ENCODE peak calls at places on chromosomes 7 and 10, in six cellular contexts. Q is heart left ventricle, A is kidney, C is ovary, E is neural progenitor cell, U is aorta. I is an unnamed sample.

GRCh38 chr10:52561322-52561721 is 211.3 kb downstream of the MBL2 start:
- DNase-seq in Q (no peak), C (no peak), U (no peak), A (no peak), E (no peak), I (no peak)

GRCh38 chr10:60384006-60384405 is 5.7 kb downstream of the ANK3 start:
- DNase-seq in Q (no peak), A (no peak), C (no peak), U (no peak), E (no peak), I (no peak)

GRCh38 chr7:82821037-82821436 is 341.6 kb downstream of the PCLO start:
- DNase-seq in A (no peak), Q (no peak), C (no peak), E (no peak), U (no peak), I (no peak)

GRCh38 chr7:50308301-50309129 is 4.0 kb downstream of the IKZF1 start:
- DNase-seq in C (no peak), U (no peak), A (no peak), E (peak; percentile 31), Q (no peak), I (no peak)

GRCh38 chr10:133441780-133442179 is 12.0 kb upstream of the SCART1 start:
- DNase-seq in A (peak; percentile 67), Q (peak; percentile 16), U (peak; percentile 64), C (no peak), E (no peak), I (no peak)

GRCh38 chr10:6050801-6051445 is 11.2 kb downstream of the IL2RA start:
- DNase-seq in E (no peak), C (peak; percentile 72), Q (peak; percentile 64), A (peak; percentile 88), U (peak; percentile 81), I (peak; percentile 82)

GRCh38 chr10:16436367-16436757 is 448 bp upstream of the PTER start:
- DNase-seq in E (no peak), C (no peak), A (no peak), U (no peak), Q (peak; percentile 42), I (no peak)

GRCh38 chr7:123673137-123673732 is 17.6 kb downstream of the LMOD2 start:
- DNase-seq in C (no peak), U (no peak), E (no peak), A (no peak), Q (no peak), I (no peak)

GRCh38 chr7:44547536-44548221 is 6.5 kb upstream of the NPC1L1 start:
- DNase-seq in Q (no peak), C (no peak), U (no peak), A (no peak), E (no peak), I (peak; percentile 41)

GRCh38 chr7:121504478-121504877 is 108.4 kb upstream of the FAM3C start:
- DNase-seq in Q (no peak), E (no peak), A (no peak), C (no peak), U (no peak), I (no peak)

GRCh38 chr7:157263156-157263555 is 73.6 kb upstream of the DNAJB6 start:
- DNase-seq in U (peak; percentile 65), E (no peak), Q (no peak), A (no peak), C (no peak), I (no peak)

GRCh38 chr7:746074-747061 is 19.3 kb upstream of the PRKAR1B start:
- DNase-seq in Q (no peak), E (no peak), C (peak; percentile 6), A (peak; percentile 70), U (peak; percentile 66), I (no peak)

GRCh38 chr7:129522088-129522970 is 20.0 kb downstream of the SMKR1 start:
- DNase-seq in C (no peak), A (peak; percentile 69), U (no peak), E (peak; percentile 55), Q (no peak), I (no peak)

GRCh38 chr10:76002262-76002854 is 570.9 kb downstream of the LRMDA start:
- DNase-seq in E (no peak), A (no peak), U (no peak), Q (no peak), C (no peak), I (no peak)

GRCh38 chr7:95871078-95871848 is 98.9 kb downstream of the DYNC1I1 start:
- DNase-seq in E (peak; percentile 72), C (peak; percentile 23), Q (no peak), U (no peak), A (no peak), I (no peak)

GRCh38 chr10:62903828-62904227 is 87.7 kb upstream of the EGR2 start:
- DNase-seq in Q (no peak), A (no peak), U (no peak), E (no peak), C (no peak), I (no peak)

GRCh38 chr10:99827906-99828305 is 45.5 kb downstream of the ABCC2 start:
- DNase-seq in C (no peak), U (no peak), Q (no peak), A (no peak), E (no peak), I (no peak)

GRCh38 chr10:42938351-42938750 is 138.5 kb upstream of the RET start:
- DNase-seq in E (no peak), U (peak; percentile 66), Q (no peak), A (peak; percentile 43), C (no peak), I (no peak)

DNA sequence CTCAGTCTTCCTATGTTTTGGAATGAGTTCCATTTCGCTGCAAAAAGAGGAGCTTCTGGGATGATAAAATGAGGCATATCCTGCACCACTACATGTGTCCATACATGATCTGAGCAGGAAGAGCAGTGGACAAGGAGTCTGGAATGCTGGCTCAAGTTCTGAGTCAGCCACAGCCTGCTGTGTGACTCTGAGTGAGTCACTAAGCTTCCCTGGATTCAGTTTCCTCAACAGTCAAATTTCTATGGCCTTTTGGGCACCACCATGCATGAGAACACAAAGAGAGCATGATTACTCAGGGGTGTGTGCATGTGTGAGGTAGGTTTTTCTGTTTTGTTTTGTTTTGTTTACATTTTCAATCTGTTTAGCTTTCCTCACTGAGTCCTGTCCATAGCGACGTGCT is 254.6 kb downstream of the ANKRD30A start:
- DNase-seq in C (no peak), E (no peak), U (no peak), Q (no peak), A (no peak), I (no peak)
- H3K9me3 ChIP-seq in C (no peaks in the 10 kb centered on the region), E (peaks cover 13% of the 10 kb centered on the region), U (no peaks in the 10 kb centered on the region), Q (no peaks in the 10 kb centered on the region), A (peaks cover 2% of the 10 kb centered on the region), I (no peaks in the 10 kb centered on the region)

GRCh38 chr10:123883921-123884320 is 7.7 kb downstream of the CPXM2 start:
- DNase-seq in C (no peak), A (no peak), E (no peak), U (no peak), Q (no peak), I (no peak)

GRCh38 chr10:123884907-123885381 is 6.7 kb downstream of the CPXM2 start:
- DNase-seq in A (peak; percentile 16), Q (no peak), U (no peak), E (no peak), C (no peak), I (no peak)

GRCh38 chr10:123882681-123883445 is 8.7 kb downstream of the CPXM2 start:
- DNase-seq in A (peak; percentile 58), E (no peak), U (no peak), Q (no peak), C (no peak), I (no peak)

GRCh38 chr10:123885406-123886164 is 6.0 kb downstream of the CPXM2 start:
- DNase-seq in E (no peak), C (no peak), A (peak; percentile 39), U (peak; percentile 92), Q (no peak), I (no peak)

GRCh38 chr10:123884351-123884906 is 7.2 kb downstream of the CPXM2 start:
- DNase-seq in E (no peak), Q (no peak), C (no peak), A (peak; percentile 13), U (no peak), I (no peak)
- H3K4me1 ChIP-seq in E (peaks cover 5% of the 10 kb centered on the region), Q (no peaks in the 10 kb centered on the region), C (no peaks in the 10 kb centered on the region), A (no peaks in the 10 kb centered on the region), U (peaks cover 3% of the 10 kb centered on the region), I (no peaks in the 10 kb centered on the region)

GRCh38 chr10:123526356-123527079 is 139.6 kb upstream of the GPR26 start:
- DNase-seq in E (no peak), U (no peak), C (no peak), A (no peak), Q (no peak), I (no peak)
- H3K9me3 ChIP-seq in E (no peaks in the 10 kb centered on the region), U (peaks cover 4% of the 10 kb centered on the region), C (no peaks in the 10 kb centered on the region), A (no peaks in the 10 kb centered on the region), Q (no peaks in the 10 kb centered on the region), I (no peaks in the 10 kb centered on the region)

GRCh38 chr7:131803861-131804260 is 247.4 kb upstream of the PODXL start:
- DNase-seq in A (no peak), Q (no peak), E (no peak), U (no peak), C (no peak), I (no peak)

GRCh38 chr7:131808736-131809135 is 252.3 kb upstream of the PODXL start:
- DNase-seq in C (no peak), E (no peak), Q (no peak), A (no peak), U (no peak), I (no peak)
- H3K4me1 ChIP-seq in C (no peaks in the 10 kb centered on the region), E (no peaks in the 10 kb centered on the region), Q (no peaks in the 10 kb centered on the region), A (no peaks in the 10 kb centered on the region), U (no peaks in the 10 kb centered on the region), I (no peaks in the 10 kb centered on the region)

GRCh38 chr7:114645451-114645850 is 230.8 kb downstream of the FOXP2 start:
- DNase-seq in Q (no peak), C (no peak), U (no peak), E (peak; percentile 30), A (no peak), I (no peak)
- H3K9me3 ChIP-seq in Q (no peaks in the 10 kb centered on the region), C (no peaks in the 10 kb centered on the region), U (no peaks in the 10 kb centered on the region), E (no peaks in the 10 kb centered on the region), A (no peaks in the 10 kb centered on the region), I (no peaks in the 10 kb centered on the region)

I was measured in right lobe of liver.